ENCODE peak calls at places on chromosomes 6 and 20, in four cellular contexts. G, V, R and I are unnamed samples.
A peak's percentile ranks its signal among the peaks of the same experiment; 100 is the strongest.

GRCh38 chr6:37495199-37495913 is 4.3 kb downstream of the CCDC167 start:
- DNase-seq in G (no peak), V (no peak), R (no peak), I (no peak)

GRCh38 chr6:144063744-144064401 is 31.5 kb downstream of the SF3B5 start:
- DNase-seq in G (peak; percentile 97), V (no peak), R (peak; percentile 75), I (no peak)

GRCh38 chr6:122553697-122554096 is 56.5 kb upstream of the PKIB start:
- DNase-seq in G (no peak), V (no peak), R (no peak), I (no peak)

GRCh38 chr6:4664117-4664626 is 112.0 kb upstream of the CDYL start:
- DNase-seq in G (no peak), V (peak; percentile 57), R (peak; percentile 74), I (no peak)

GRCh38 chr20:48603116-48603818 is 224.5 kb downstream of the PREX1 start:
- DNase-seq in G (peak; percentile 48), V (no peak), R (no peak), I (no peak)

GRCh38 chr20:21703740-21704407 is 1.6 kb upstream of the PAX1 start:
- DNase-seq in G (no peak), V (no peak), R (no peak), I (no peak)

GRCh38 chr20:51480507-51481270 is 61.8 kb downstream of the NFATC2 start:
- DNase-seq in G (no peak), V (no peak), R (no peak), I (no peak)

GRCh38 chr6:66926060-66926459 is 1219.0 kb upstream of the EYS start:
- DNase-seq in G (no peak), V (no peak), R (no peak), I (no peak)

GRCh38 chr6:110067837-110068591 is 89.9 kb downstream of the GPR6 start:
- DNase-seq in G (no peak), V (no peak), R (peak; percentile 12), I (no peak)

GRCh38 chr6:9095671-9096260 is 660.4 kb upstream of the SLC35B3 start:
- DNase-seq in G (no peak), V (no peak), R (no peak), I (no peak)

GRCh38 chr20:11453430-11453829 is 464.3 kb upstream of the BTBD3 start:
- DNase-seq in G (no peak), V (no peak), R (no peak), I (no peak)

GRCh38 chr6:110440026-110440425 is 24.7 kb upstream of the DDO start:
- DNase-seq in G (no peak), V (no peak), R (no peak), I (no peak)

GRCh38 chr20:63100926-63101699 is 94.3 kb upstream of the BHLHE23 start:
- DNase-seq in G (peak; percentile 48), V (no peak), R (no peak), I (no peak)

GRCh38 chr6:35905841-35906498 is 14.9 kb downstream of the SRPK1 start:
- DNase-seq in G (no peak), V (no peak), R (no peak), I (no peak)

GRCh38 chr6:162907876-162908481 is 180.2 kb downstream of the PACRG start:
- DNase-seq in G (no peak), V (no peak), R (no peak), I (no peak)

GRCh38 chr6:154157082-154157481 is 118.0 kb downstream of the OPRM1 start:
- DNase-seq in G (no peak), V (no peak), R (no peak), I (no peak)

GRCh38 chr6:124741341-124741740 is 220.9 kb upstream of the RNF217 start:
- DNase-seq in G (no peak), V (no peak), R (no peak), I (no peak)

GRCh38 chr6:10359581-10359980 is 55.3 kb downstream of the TFAP2A start:
- DNase-seq in G (no peak), V (no peak), R (no peak), I (no peak)

GRCh38 chr20:21162631-21163030 is 36.7 kb downstream of the KIZ start:
- DNase-seq in G (no peak), V (no peak), R (no peak), I (no peak)

GRCh38 chr6:33961686-33962085 is 157.9 kb upstream of the MLN start:
- DNase-seq in G (peak; percentile 32), V (no peak), R (no peak), I (no peak)

GRCh38 chr6:53741417-53741816 is 53.4 kb upstream of the LRRC1 start:
- DNase-seq in G (no peak), V (no peak), R (no peak), I (no peak)

GRCh38 chr6:127516676-127517273 is 2.4 kb downstream of the MTCL3 start:
- DNase-seq in G (peak; percentile 54), V (no peak), R (peak; percentile 9), I (no peak)

GRCh38 chr6:106667022-106667402 is 37.6 kb downstream of the QRSL1 start:
- DNase-seq in G (no peak), V (no peak), R (no peak), I (no peak)

GRCh38 chr6:155190667-155191066 is 73.1 kb upstream of the CLDN20 start:
- DNase-seq in G (no peak), V (no peak), R (no peak), I (no peak)

GRCh38 chr6:131063028-131063763 is at the start of gene EPB41L2:
- DNase-seq in G (peak; percentile 94), V (no peak), R (peak; percentile 87), I (peak; percentile 59)

GRCh38 chr6:54613596-54613995 is 233.0 kb upstream of the FAM83B start:
- DNase-seq in G (no peak), V (no peak), R (no peak), I (no peak)

GRCh38 chr6:32397252-32397920 is 9.6 kb downstream of the BTNL2 start:
- DNase-seq in G (no peak), V (no peak), R (no peak), I (no peak)

GRCh38 chr6:106027760-106028159 is 58.4 kb upstream of the PRDM1 start:
- DNase-seq in G (no peak), V (no peak), R (no peak), I (no peak)

GRCh38 chr6:3381233-3382065 is 75.4 kb downstream of the SLC22A23 start:
- DNase-seq in G (no peak), V (no peak), R (peak; percentile 24), I (no peak)

GRCh38 chr6:148736779-148737412 is 9.9 kb upstream of the UST start:
- DNase-seq in G (no peak), V (no peak), R (no peak), I (no peak)

GRCh38 chr6:43823390-43823789 is 53.4 kb downstream of the VEGFA start:
- DNase-seq in G (no peak), V (no peak), R (no peak), I (no peak)

GRCh38 chr6:43823879-43824740 is 54.1 kb downstream of the VEGFA start:
- DNase-seq in G (peak; percentile 76), V (no peak), R (no peak), I (no peak)

GRCh38 chr6:43826739-43827138 is 56.7 kb downstream of the VEGFA start:
- DNase-seq in G (no peak), V (no peak), R (no peak), I (no peak)

GRCh38 chr6:43825187-43826115 is 55.4 kb downstream of the VEGFA start:
- DNase-seq in G (no peak), V (no peak), R (no peak), I (no peak)

GRCh38 chr6:43824741-43825064 is 54.7 kb downstream of the VEGFA start:
- DNase-seq in G (no peak), V (no peak), R (no peak), I (no peak)
- H3K4me3 ChIP-seq in G (no peak overlapping the region), V (no peak overlapping the region), R (no peak overlapping the region), I (no peak overlapping the region)

GRCh38 chr6:108113557-108114519 is 39.3 kb upstream of the OSTM1 start:
- DNase-seq in G (no peak), V (peak; percentile 11), R (peak; percentile 39), I (peak; percentile 20)
- TF ChIP-seq CTCF in G (peak; percentile 46), V (peak; percentile 58), R (peak; percentile 54), I (peak; percentile 65)

GRCh38 chr6:165663736-165664552 is 903 bp upstream of the PDE10A start:
- DNase-seq in G (no peak), V (no peak), R (peak; percentile 47), I (no peak)
- H3K4me3 ChIP-seq in G (peak overlapping the region; percentile 50), V (peak overlapping the region; percentile 10), R (peak overlapping the region; percentile 88), I (peak overlapping the region; percentile 72)

GRCh38 chr6:64990652-64991304 is 716.2 kb downstream of the EYS start:
- DNase-seq in G (no peak), V (no peak), R (no peak), I (no peak)

GRCh38 chr6:64988148-64988547 is 718.9 kb downstream of the EYS start:
- DNase-seq in G (no peak), V (no peak), R (no peak), I (no peak)

GRCh38 chr6:64984947-64985346 is 722.1 kb downstream of the EYS start:
- DNase-seq in G (no peak), V (no peak), R (no peak), I (no peak)

GRCh38 chr6:64983108-64983507 is 723.9 kb downstream of the EYS start:
- DNase-seq in G (no peak), V (no peak), R (no peak), I (no peak)

DNA sequence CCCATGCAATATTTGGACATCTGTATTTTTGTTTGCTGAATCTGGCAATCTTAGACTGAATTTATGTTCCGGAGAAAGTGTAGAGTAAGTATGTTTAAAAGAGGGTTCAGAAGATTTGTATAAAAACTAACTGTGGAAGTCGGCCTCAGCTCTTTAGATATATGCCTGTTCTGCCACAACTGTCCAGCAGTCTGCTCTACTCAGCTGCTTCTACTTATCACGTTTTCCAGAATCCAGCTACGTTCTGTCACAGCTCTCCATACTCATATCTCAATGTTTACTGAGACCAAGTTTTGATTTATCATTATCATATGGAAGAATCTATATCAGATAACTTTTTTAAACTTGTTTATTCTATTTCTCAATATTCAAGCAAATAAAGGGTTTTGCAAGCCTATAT is 721.3 kb downstream of the EYS start:
- DNase-seq in G (no peak), V (no peak), R (no peak), I (no peak)
- TF ChIP-seq CTCF in G (no peak), V (no peak), R (no peak), I (no peak)

GRCh38 chr6:123655520-123656306 is 19.0 kb upstream of the TRDN start:
- DNase-seq in G (no peak), V (no peak), R (no peak), I (no peak)
- H3K4me3 ChIP-seq in G (peak overlapping the region; percentile 19), V (no peak overlapping the region), R (peak overlapping the region; percentile 35), I (peak overlapping the region; percentile 17)